ENCODE peak calls at places on chromosome 18, in ten cellular contexts. X, N, G, B, A, I, F, U, C and Y are unnamed samples.

GRCh38 chr18:62458868-62459716 is 63.7 kb upstream of the ZCCHC2 start:
- DNase-seq in N (no peak), U (no peak), C (no peak), A (no peak), X (no peak), G (no peak), F (no peak), B (no peak), I (no peak), Y (no peak)

GRCh38 chr18:22467760-22468553 is 50.2 kb upstream of the CTAGE1 start:
- DNase-seq in B (no peak), C (peak; percentile 90), F (peak; percentile 96), A (peak; percentile 87), G (peak; percentile 97), U (no peak), X (no peak), N (no peak), I (peak; percentile 86), Y (no peak)

GRCh38 chr18:36688020-36688965 is 140.5 kb downstream of the TPGS2 start:
- DNase-seq in G (peak; percentile 32), I (peak; percentile 84), F (peak; percentile 62), X (peak; percentile 35), N (peak; percentile 78), B (peak; percentile 62), U (peak; percentile 8), C (peak; percentile 58), A (no peak), Y (no peak)

GRCh38 chr18:8658858-8659485 is 46.4 kb upstream of the MTCL1 start:
- DNase-seq in C (no peak), A (no peak), N (no peak), F (no peak), I (no peak), U (no peak), X (no peak), B (no peak), G (no peak), Y (no peak)

GRCh38 chr18:48825101-48825745 is 125.5 kb downstream of the SMAD7 start:
- DNase-seq in N (peak; percentile 40), F (peak; percentile 44), X (no peak), I (peak; percentile 49), A (peak; percentile 66), C (no peak), U (no peak), G (no peak), B (no peak), Y (peak; percentile 57)

GRCh38 chr18:10142496-10143160 is 228.8 kb downstream of the VAPA start:
- DNase-seq in X (no peak), G (no peak), N (no peak), F (no peak), B (no peak), I (peak; percentile 82), A (no peak), C (no peak), U (no peak), Y (no peak)

GRCh38 chr18:59478591-59478990 is 119.5 kb upstream of the LMAN1 start:
- DNase-seq in I (no peak), U (no peak), A (no peak), N (no peak), C (no peak), B (no peak), G (no peak), X (no peak), F (no peak), Y (no peak)

GRCh38 chr18:54672109-54672508 is 81.1 kb downstream of the DYNAP start:
- DNase-seq in A (no peak), G (no peak), N (no peak), U (no peak), X (no peak), B (no peak), I (no peak), F (no peak), C (no peak), Y (no peak)

GRCh38 chr18:48583568-48583967 is 44.7 kb downstream of the CTIF start:
- DNase-seq in I (no peak), A (peak; percentile 57), B (no peak), N (no peak), C (no peak), F (no peak), U (no peak), X (no peak), G (no peak), Y (no peak)

GRCh38 chr18:79529991-79530390 is 134.3 kb downstream of the NFATC1 start:
- DNase-seq in F (no peak), B (no peak), G (no peak), X (no peak), I (no peak), C (no peak), N (no peak), U (no peak), A (peak; percentile 73), Y (no peak)

GRCh38 chr18:35345460-35345921 is 1.3 kb upstream of the ZNF24 start:
- DNase-seq in C (no peak), I (peak; percentile 60), A (no peak), N (no peak), X (no peak), G (no peak), F (no peak), B (no peak), U (no peak), Y (no peak)